ENCODE peak calls at places on chromosome 14, in nine cellular contexts. E is fibroblast of lung, Q is BJ, K is AG10803, V is lung, Y is RWPE2, H is ascending aorta, J is A673, Z is fibroblast of mammary gland. C is an unnamed sample.

GRCh38 chr14:76754586-76754985 is 6.7 kb upstream of the VASH1 start:
- DNase-seq in E (no peak), Q (no peak), K (no peak), V (no peak), Y (no peak), H (no peak), J (no peak), Z (no peak), C (no peak)

GRCh38 chr14:61322799-61323290 is 1.5 kb downstream of the PRKCH start:
- DNase-seq in E (peak; percentile 13), Q (no peak), K (no peak), V (peak; percentile 38), Y (peak; percentile 80), H (no peak), J (no peak), Z (peak; percentile 17), C (peak; percentile 97)

GRCh38 chr14:55851301-55851700 is 266.9 kb upstream of the PELI2 start:
- DNase-seq in E (no peak), Q (no peak), K (no peak), V (no peak), Y (no peak), H (no peak), J (peak; percentile 22), Z (no peak), C (no peak)

GRCh38 chr14:80419339-80419738 is 208.0 kb upstream of the DIO2 start:
- DNase-seq in E (no peak), Q (no peak), K (no peak), V (no peak), Y (no peak), H (no peak), J (no peak), Z (no peak), C (no peak)

GRCh38 chr14:61695695-61696527 is 598 bp downstream of the HIF1A start:
- DNase-seq in E (peak; percentile 59), Q (no peak), K (peak; percentile 55), V (peak; percentile 61), Y (peak; percentile 78), H (peak; percentile 12), J (peak; percentile 70), Z (no peak), C (peak; percentile 43)

GRCh38 chr14:91253795-91254323 is 9.4 kb upstream of the GPR68 start:
- DNase-seq in E (no peak), Q (no peak), K (no peak), V (no peak), Y (no peak), H (no peak), J (no peak), Z (no peak), C (no peak)

GRCh38 chr14:68977741-68978549 is 1.2 kb downstream of the ACTN1 start:
- DNase-seq in E (peak; percentile 95), Q (no peak), K (peak; percentile 95), V (peak; percentile 61), Y (peak; percentile 99), H (peak; percentile 62), J (peak; percentile 63), Z (peak; percentile 88), C (peak; percentile 83)

GRCh38 chr14:50320279-50320678 is 8.2 kb downstream of the DMAC2L start:
- DNase-seq in E (peak; percentile 65), Q (no peak), K (peak; percentile 74), V (no peak), Y (no peak), H (no peak), J (no peak), Z (peak; percentile 87), C (peak; percentile 89)

GRCh38 chr14:33834101-33834955 is 116.5 kb downstream of the EGLN3 start:
- DNase-seq in E (no peak), Q (no peak), K (no peak), V (no peak), Y (no peak), H (no peak), J (no peak), Z (no peak), C (peak; percentile 12)

GRCh38 chr14:58941666-58942065 is 246.8 kb upstream of the DAAM1 start:
- DNase-seq in E (peak; percentile 24), Q (peak; percentile 40), K (peak; percentile 84), V (no peak), Y (no peak), H (no peak), J (no peak), Z (no peak), C (no peak)

GRCh38 chr14:105067140-105067968 is 2.1 kb upstream of the GPR132 start:
- DNase-seq in E (no peak), Q (no peak), K (no peak), V (no peak), Y (peak; percentile 73), H (no peak), J (no peak), Z (peak; percentile 29), C (peak; percentile 57)

GRCh38 chr14:73787760-73788508 is 63.7 kb upstream of the PTGR2 start:
- DNase-seq in E (peak; percentile 67), Q (no peak), K (no peak), V (no peak), Y (peak; percentile 23), H (no peak), J (no peak), Z (peak; percentile 77), C (peak; percentile 42)

GRCh38 chr14:75280831-75281690 is 2.4 kb downstream of the FOS start:
- DNase-seq in E (peak; percentile 41), Q (no peak), K (peak; percentile 59), V (no peak), Y (no peak), H (no peak), J (no peak), Z (no peak), C (peak; percentile 31)

GRCh38 chr14:33509927-33510535 is 440.8 kb downstream of the EGLN3 start:
- DNase-seq in E (peak; percentile 64), Q (peak; percentile 9), K (peak; percentile 57), V (no peak), Y (no peak), H (no peak), J (no peak), Z (peak; percentile 76), C (peak; percentile 68)

GRCh38 chr14:93956082-93956481 is 20.3 kb downstream of the ASB2 start:
- DNase-seq in E (no peak), Q (no peak), K (no peak), V (no peak), Y (no peak), H (no peak), J (no peak), Z (no peak), C (no peak)

DNA sequence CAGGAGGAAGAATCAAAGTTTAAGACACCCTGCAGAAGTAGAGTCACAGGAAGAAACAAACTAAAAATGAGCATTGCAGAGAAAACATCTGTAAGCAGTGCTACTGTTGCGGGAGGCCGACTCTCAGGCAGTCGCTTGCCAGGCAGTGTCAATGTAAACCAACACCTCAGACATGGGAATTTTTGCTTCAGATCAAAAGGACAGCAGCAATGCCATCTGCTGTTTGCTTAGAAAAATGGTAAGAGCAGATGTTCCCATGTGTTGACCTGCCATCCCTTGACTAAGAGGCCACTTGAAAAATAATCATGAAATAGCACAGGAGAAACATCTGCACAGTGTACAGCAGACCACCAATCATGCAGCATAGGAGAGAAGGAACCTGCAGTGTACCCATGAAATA is 196.6 kb downstream of the SLC25A21 start:
- DNase-seq in E (peak; percentile 44), Q (no peak), K (no peak), V (no peak), Y (no peak), H (no peak), J (peak; percentile 36), Z (peak; percentile 33), C (peak; percentile 62)
- TF ChIP-seq CTCF in E (no peak), Q (no peak), K (no peak), V (no peak), Y (no peak), H (no peak), J (peak; percentile 45), Z (no peak), C (peak; percentile 32)

GRCh38 chr14:103199141-103199540 is 75.9 kb downstream of the TNFAIP2 start:
- DNase-seq in E (peak; percentile 36), Q (peak; percentile 76), K (peak; percentile 95), V (no peak), Y (no peak), H (no peak), J (no peak), Z (peak; percentile 64), C (no peak)
- H3K4me3 ChIP-seq in E (no peak overlapping the region), Q (no peak overlapping the region), K (no peak overlapping the region), V (no peak overlapping the region), Y (no peak overlapping the region), H (no peak overlapping the region), J (no peak overlapping the region), Z (no peak overlapping the region), C (no peak overlapping the region)

DNA sequence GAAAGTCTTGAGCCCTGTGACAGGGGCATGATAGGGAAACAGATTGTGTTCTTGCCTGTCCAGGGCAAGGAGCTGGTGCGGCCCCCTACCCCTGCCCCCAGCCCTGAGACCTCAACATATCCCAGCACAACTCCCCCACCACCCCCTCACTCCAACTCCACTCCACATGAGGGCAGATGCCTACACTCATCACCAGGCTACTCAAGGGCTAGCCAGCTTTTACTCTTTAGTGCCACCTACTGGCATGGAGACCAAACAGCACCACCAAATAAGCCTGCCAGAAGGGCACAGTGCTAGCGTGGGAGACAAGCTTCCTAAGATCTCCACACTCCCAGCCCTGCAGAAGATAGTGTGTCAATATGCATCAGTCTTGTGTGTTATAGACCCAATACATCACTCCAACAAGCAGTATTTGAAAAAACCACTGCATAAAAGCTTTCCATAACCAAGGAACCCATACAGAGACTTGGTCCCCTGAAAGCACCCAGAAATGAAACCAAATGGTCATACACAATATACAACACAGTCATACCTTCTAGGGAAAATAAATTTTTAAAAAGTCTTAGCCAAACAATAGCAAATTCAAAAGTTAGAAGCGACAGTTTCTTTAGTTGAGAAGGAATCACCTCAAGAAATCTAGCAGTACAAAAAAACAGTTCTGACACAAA is 154.4 kb downstream of the KCNK10 start:
- DNase-seq in E (peak; percentile 0), Q (no peak), K (peak; percentile 25), V (peak; percentile 38), Y (no peak), H (no peak), J (peak; percentile 68), Z (peak; percentile 47), C (peak; percentile 42)
- TF ChIP-seq CTCF in E (peak; percentile 69), Q (peak; percentile 78), K (peak; percentile 81), V (peak; percentile 68), Y (peak; percentile 67), H (peak; percentile 26), J (peak; percentile 77), Z (peak; percentile 83), C (peak; percentile 61)

GRCh38 chr14:101558739-101559240 is 2.5 kb upstream of the DIO3 start:
- DNase-seq in E (peak; percentile 5), Q (no peak), K (no peak), V (no peak), Y (no peak), H (no peak), J (no peak), Z (no peak), C (no peak)

GRCh38 chr14:101561145-101561896 is at the start of gene DIO3:
- DNase-seq in E (peak; percentile 48), Q (no peak), K (no peak), V (no peak), Y (no peak), H (no peak), J (peak; percentile 67), Z (no peak), C (no peak)

GRCh38 chr14:101559250-101559623 is 2.1 kb upstream of the DIO3 start:
- DNase-seq in E (no peak), Q (no peak), K (no peak), V (no peak), Y (no peak), H (no peak), J (no peak), Z (no peak), C (no peak)

GRCh38 chr14:101560534-101561113 is 671 bp upstream of the DIO3 start:
- DNase-seq in E (no peak), Q (no peak), K (no peak), V (no peak), Y (no peak), H (no peak), J (no peak), Z (no peak), C (no peak)

GRCh38 chr14:101559624-101560533 is 1.4 kb upstream of the DIO3 start:
- DNase-seq in E (peak; percentile 50), Q (no peak), K (peak; percentile 1), V (no peak), Y (no peak), H (no peak), J (no peak), Z (no peak), C (no peak)
- H3K4me3 ChIP-seq in E (peak overlapping the region; percentile 33), Q (peak overlapping the region; percentile 22), K (no peak overlapping the region), V (peak overlapping the region; percentile 47), Y (peak overlapping the region; percentile 26), H (peak overlapping the region; percentile 52), J (peak overlapping the region; percentile 17), Z (no peak overlapping the region), C (no peak overlapping the region)

C was measured in epithelial cell of esophagus.